ENCODE peak calls at places on chromosomes 4 and X, in five cellular contexts. W, X, U, L and D are unnamed samples.
A peak's percentile ranks its signal among the peaks of the same experiment; 100 is the strongest.

GRCh38 chr4:7767526-7767925 is 172.1 kb downstream of the AFAP1 start:
- DNase-seq in W (no peak), X (no peak), U (no peak), L (no peak), D (no peak)

GRCh38 chr4:108001540-108001939 is 11.9 kb downstream of the HADH start:
- DNase-seq in W (peak; percentile 21), X (no peak), U (peak; percentile 12), L (no peak), D (no peak)

GRCh38 chr4:47462799-47463234 is 685 bp downstream of the COMMD8 start:
- DNase-seq in W (no peak), X (no peak), U (no peak), L (no peak), D (no peak)

GRCh38 chr4:110064295-110064694 is 134.1 kb downstream of the ELOVL6 start:
- DNase-seq in W (peak; percentile 15), X (no peak), U (no peak), L (no peak), D (no peak)

GRCh38 chrX:17441965-17442364 is 67.0 kb downstream of the NHS start:
- DNase-seq in W (peak; percentile 1), X (no peak), U (no peak), L (no peak), D (no peak)

GRCh38 chr4:76677571-76678326 is 220.2 kb downstream of the SOWAHB start:
- DNase-seq in W (no peak), X (no peak), U (no peak), L (no peak), D (no peak)

GRCh38 chr4:170026253-170026991 is at the start of gene MFAP3L:
- DNase-seq in W (peak; percentile 86), X (peak; percentile 70), U (peak; percentile 95), L (peak; percentile 90), D (peak; percentile 89)

GRCh38 chr4:56874918-56875317 is 32.8 kb upstream of the REST start:
- DNase-seq in W (no peak), X (no peak), U (no peak), L (no peak), D (no peak)

GRCh38 chrX:20038966-20039365 is 48.1 kb upstream of the BCLAF3 start:
- DNase-seq in W (no peak), X (no peak), U (no peak), L (no peak), D (no peak)

GRCh38 chr4:39947415-39947814 is 30.3 kb downstream of the PDS5A start:
- DNase-seq in W (peak; percentile 12), X (no peak), U (no peak), L (no peak), D (no peak)

GRCh38 chrX:23334536-23334870 is at the start of gene PTCHD1:
- DNase-seq in W (no peak), X (no peak), U (no peak), L (no peak), D (no peak)

GRCh38 chr4:7865533-7865932 is 74.1 kb downstream of the AFAP1 start:
- DNase-seq in W (no peak), X (no peak), U (no peak), L (no peak), D (no peak)

GRCh38 chr4:41359069-41359769 is 102.5 kb downstream of the UCHL1 start:
- DNase-seq in W (no peak), X (peak; percentile 36), U (peak; percentile 28), L (peak; percentile 80), D (no peak)

GRCh38 chr4:54708339-54709279 is 50.9 kb downstream of the KIT start:
- DNase-seq in W (no peak), X (no peak), U (no peak), L (no peak), D (no peak)

GRCh38 chr4:183402771-183403170 is 41.7 kb upstream of the CDKN2AIP start:
- DNase-seq in W (peak; percentile 6), X (no peak), U (no peak), L (no peak), D (no peak)

GRCh38 chrX:1386338-1387127 is 5.4 kb downstream of the SLC25A6 start:
- DNase-seq in W (no peak), X (no peak), U (no peak), L (no peak), D (no peak)

GRCh38 chr4:147968641-147969040 is 236.8 kb downstream of the ARHGAP10 start:
- DNase-seq in W (peak; percentile 38), X (no peak), U (no peak), L (no peak), D (no peak)

GRCh38 chr4:161762796-161763195 is 401.0 kb downstream of the FSTL5 start:
- DNase-seq in W (peak; percentile 45), X (no peak), U (no peak), L (no peak), D (no peak)

GRCh38 chr4:183449193-183449888 is 4.9 kb downstream of the CDKN2AIP start:
- DNase-seq in W (peak; percentile 87), X (no peak), U (peak; percentile 96), L (no peak), D (no peak)

GRCh38 chr4:101393256-101393655 is 45.9 kb upstream of the PPP3CA start:
- DNase-seq in W (no peak), X (no peak), U (peak; percentile 38), L (no peak), D (no peak)

GRCh38 chr4:139934786-139935330 is 219.1 kb downstream of the MAML3 start:
- DNase-seq in W (no peak), X (no peak), U (no peak), L (no peak), D (no peak)

GRCh38 chr4:10333942-10334341 is 123.3 kb downstream of the ZNF518B start:
- DNase-seq in W (no peak), X (peak; percentile 60), U (peak; percentile 89), L (peak; percentile 73), D (no peak)

GRCh38 chr4:99074816-99075215 is 13.8 kb downstream of the ADH5 start:
- DNase-seq in W (no peak), X (no peak), U (no peak), L (no peak), D (no peak)

GRCh38 chr4:145484240-145484846 is 2.7 kb downstream of the SMAD1 start:
- DNase-seq in W (no peak), X (no peak), U (no peak), L (no peak), D (no peak)

GRCh38 chr4:128483816-128484215 is 196.2 kb upstream of the PGRMC2 start:
- DNase-seq in W (no peak), X (no peak), U (no peak), L (no peak), D (no peak)

GRCh38 chr4:151169223-151169622 is 69.8 kb downstream of the RPS3A start:
- DNase-seq in W (peak; percentile 97), X (no peak), U (no peak), L (no peak), D (peak; percentile 14)

GRCh38 chr4:89365375-89366170 is 58.0 kb upstream of the GPRIN3 start:
- DNase-seq in W (no peak), X (no peak), U (no peak), L (no peak), D (no peak)

GRCh38 chr4:109419679-109420078 is 13.9 kb upstream of the SEC24B start:
- DNase-seq in W (no peak), X (no peak), U (no peak), L (no peak), D (peak; percentile 14)

GRCh38 chrX:13688384-13688771 is 550 bp upstream of the RAB9A start:
- DNase-seq in W (no peak), X (no peak), U (no peak), L (no peak), D (no peak)

GRCh38 chr4:110062166-110062565 is 136.2 kb downstream of the ELOVL6 start:
- DNase-seq in W (no peak), X (no peak), U (no peak), L (no peak), D (no peak)

GRCh38 chrX:119497185-119497584 is 28.9 kb downstream of the SLC25A5 start:
- DNase-seq in W (no peak), X (no peak), U (no peak), L (no peak), D (no peak)

GRCh38 chr4:27016551-27016950 is 155.9 kb downstream of the STIM2 start:
- DNase-seq in W (no peak), X (no peak), U (no peak), L (no peak), D (no peak)

GRCh38 chr4:124768596-124768995 is 56.1 kb upstream of the ANKRD50 start:
- DNase-seq in W (no peak), X (no peak), U (no peak), L (no peak), D (no peak)

GRCh38 chrX:144601010-144601409 is 646.3 kb upstream of the SPANXN1 start:
- DNase-seq in W (no peak), X (no peak), U (no peak), L (no peak), D (no peak)
- H2BK12ac ChIP-seq in W (no peak overlapping the region), X (no peak overlapping the region), U (no peak overlapping the region), L (no peak overlapping the region), D (no peak overlapping the region)

GRCh38 chrX:9153299-9153698 is 119.4 kb upstream of the FAM9B start:
- DNase-seq in W (peak; percentile 48), X (no peak), U (no peak), L (no peak), D (no peak)
- H2BK12ac ChIP-seq in W (no peak overlapping the region), X (no peak overlapping the region), U (no peak overlapping the region), L (no peak overlapping the region), D (no peak overlapping the region)

GRCh38 chrX:46554942-46555341 is 9.7 kb upstream of the ZNF674 start:
- DNase-seq in W (peak; percentile 36), X (no peak), U (peak; percentile 38), L (no peak), D (no peak)
- H2BK12ac ChIP-seq in W (no peak overlapping the region), X (no peak overlapping the region), U (no peak overlapping the region), L (no peak overlapping the region), D (no peak overlapping the region)

GRCh38 chrX:101493225-101493624 is 8.0 kb downstream of the ARMCX4 start:
- DNase-seq in W (no peak), X (no peak), U (no peak), L (no peak), D (no peak)

GRCh38 chrX:101483705-101484104 is 1.6 kb upstream of the ARMCX4 start:
- DNase-seq in W (no peak), X (no peak), U (no peak), L (no peak), D (no peak)

GRCh38 chrX:101491943-101492342 is 6.7 kb downstream of the ARMCX4 start:
- DNase-seq in W (no peak), X (no peak), U (no peak), L (no peak), D (no peak)

GRCh38 chrX:101485212-101486064 is at the start of gene ARMCX4:
- DNase-seq in W (peak; percentile 81), X (peak; percentile 41), U (no peak), L (peak; percentile 90), D (peak; percentile 47)

DNA sequence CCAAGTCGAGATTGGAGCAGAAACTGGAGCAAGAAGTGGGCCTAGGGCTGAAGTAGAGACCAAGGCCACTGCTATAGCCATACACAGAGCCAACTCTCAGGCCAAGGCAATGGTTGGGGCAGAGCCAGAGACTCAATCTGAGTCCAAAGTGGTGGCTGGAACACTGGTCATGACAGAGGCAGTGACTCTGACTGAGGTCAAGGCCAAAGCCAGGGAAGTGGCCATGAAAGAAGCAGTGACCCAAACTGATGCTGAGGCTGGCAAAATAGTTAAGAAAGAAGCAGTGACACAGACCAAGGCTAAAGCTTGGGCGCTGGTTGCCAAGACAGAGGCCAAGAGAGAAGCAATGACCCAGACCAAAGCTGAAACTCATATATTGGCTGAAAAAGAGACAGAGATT is 3.5 kb downstream of the ARMCX4 start:
- DNase-seq in W (no peak), X (no peak), U (no peak), L (no peak), D (no peak)
- H2BK12ac ChIP-seq in W (no peak overlapping the region), X (no peak overlapping the region), U (no peak overlapping the region), L (no peak overlapping the region), D (no peak overlapping the region)